ENCODE peak calls at places on chromosomes 1 and 21, in eight cellular contexts. One of them, this sample, is unnamed. For H3K4me1, the result is how much of the 10 kb centered on the place peaks cover.

GRCh38 chr1:20981903-20982695 is 194.6 kb downstream of the EIF4G3 start:
- DNase-seq in A549: peak
- DNase-seq in Panc1: peak
- DNase-seq in K562: peak
- DNase-seq in HCT116: no peak
- DNase-seq in GM12878: no peak
- DNase-seq in HepG2: peak
- DNase-seq in SK-N-SH: peak
- DNase-seq in this sample: peak

GRCh38 chr1:14988636-14989035 is 164.9 kb upstream of the TMEM51 start:
- DNase-seq in A549: no peak
- DNase-seq in Panc1: no peak
- DNase-seq in K562: no peak
- DNase-seq in HCT116: no peak
- DNase-seq in GM12878: no peak
- DNase-seq in HepG2: no peak
- DNase-seq in SK-N-SH: no peak
- DNase-seq in this sample: no peak

GRCh38 chr1:48793863-48794262 is 17.2 kb upstream of the BEND5 start:
- DNase-seq in A549: no peak
- DNase-seq in Panc1: no peak
- DNase-seq in K562: no peak
- DNase-seq in HCT116: no peak
- DNase-seq in GM12878: peak
- DNase-seq in HepG2: no peak
- DNase-seq in SK-N-SH: no peak
- DNase-seq in this sample: peak

GRCh38 chr1:47511825-47512224 is 74.0 kb downstream of the FOXD2 start:
- DNase-seq in A549: no peak
- DNase-seq in Panc1: no peak
- DNase-seq in K562: no peak
- DNase-seq in HCT116: no peak
- DNase-seq in GM12878: no peak
- DNase-seq in HepG2: no peak
- DNase-seq in SK-N-SH: no peak
- DNase-seq in this sample: no peak

GRCh38 chr21:41600961-41601572 is 93.1 kb upstream of the TMPRSS2 start:
- DNase-seq in A549: no peak
- DNase-seq in Panc1: no peak
- DNase-seq in K562: no peak
- DNase-seq in HCT116: no peak
- DNase-seq in GM12878: no peak
- DNase-seq in HepG2: no peak
- DNase-seq in SK-N-SH: no peak
- DNase-seq in this sample: no peak

GRCh38 chr21:42311160-42311559 is 4.0 kb downstream of the TFF3 start:
- DNase-seq in A549: no peak
- DNase-seq in Panc1: no peak
- DNase-seq in K562: no peak
- DNase-seq in HCT116: no peak
- DNase-seq in GM12878: no peak
- DNase-seq in HepG2: no peak
- DNase-seq in SK-N-SH: no peak
- DNase-seq in this sample: no peak

GRCh38 chr1:175742790-175743459 is 470 bp downstream of the TNR start:
- DNase-seq in A549: peak
- DNase-seq in Panc1: no peak
- DNase-seq in K562: peak
- DNase-seq in HCT116: no peak
- DNase-seq in GM12878: no peak
- DNase-seq in HepG2: peak
- DNase-seq in SK-N-SH: peak
- DNase-seq in this sample: peak

GRCh38 chr1:33094971-33095604 is 14.1 kb downstream of the AZIN2 start:
- DNase-seq in A549: peak
- DNase-seq in Panc1: peak
- DNase-seq in K562: peak
- DNase-seq in HCT116: peak
- DNase-seq in GM12878: no peak
- DNase-seq in HepG2: peak
- DNase-seq in SK-N-SH: peak
- DNase-seq in this sample: peak

GRCh38 chr1:94854458-94855306 is 34.5 kb downstream of the SLC44A3 start:
- DNase-seq in A549: peak
- DNase-seq in Panc1: peak
- DNase-seq in K562: peak
- DNase-seq in HCT116: peak
- DNase-seq in GM12878: peak
- DNase-seq in HepG2: peak
- DNase-seq in SK-N-SH: peak
- DNase-seq in this sample: peak

GRCh38 chr1:92784051-92784638 is 763 bp downstream of the EVI5 start:
- DNase-seq in A549: peak
- DNase-seq in Panc1: no peak
- DNase-seq in K562: peak
- DNase-seq in HCT116: no peak
- DNase-seq in GM12878: peak
- DNase-seq in HepG2: peak
- DNase-seq in SK-N-SH: no peak
- DNase-seq in this sample: peak

GRCh38 chr1:239253032-239253431 is 133.3 kb upstream of the CHRM3 start:
- DNase-seq in A549: peak
- DNase-seq in Panc1: no peak
- DNase-seq in K562: no peak
- DNase-seq in HCT116: no peak
- DNase-seq in GM12878: no peak
- DNase-seq in HepG2: no peak
- DNase-seq in SK-N-SH: no peak
- DNase-seq in this sample: peak

GRCh38 chr21:34669149-34669879 is 520 bp downstream of the CLIC6 start:
- DNase-seq in A549: no peak
- DNase-seq in Panc1: no peak
- DNase-seq in K562: no peak
- DNase-seq in HCT116: no peak
- DNase-seq in GM12878: no peak
- DNase-seq in HepG2: no peak
- DNase-seq in SK-N-SH: peak
- DNase-seq in this sample: peak

GRCh38 chr1:218459450-218459849 is 114.3 kb downstream of the TGFB2 start:
- DNase-seq in A549: no peak
- DNase-seq in Panc1: no peak
- DNase-seq in K562: no peak
- DNase-seq in HCT116: no peak
- DNase-seq in GM12878: no peak
- DNase-seq in HepG2: no peak
- DNase-seq in SK-N-SH: no peak
- DNase-seq in this sample: peak

DNA sequence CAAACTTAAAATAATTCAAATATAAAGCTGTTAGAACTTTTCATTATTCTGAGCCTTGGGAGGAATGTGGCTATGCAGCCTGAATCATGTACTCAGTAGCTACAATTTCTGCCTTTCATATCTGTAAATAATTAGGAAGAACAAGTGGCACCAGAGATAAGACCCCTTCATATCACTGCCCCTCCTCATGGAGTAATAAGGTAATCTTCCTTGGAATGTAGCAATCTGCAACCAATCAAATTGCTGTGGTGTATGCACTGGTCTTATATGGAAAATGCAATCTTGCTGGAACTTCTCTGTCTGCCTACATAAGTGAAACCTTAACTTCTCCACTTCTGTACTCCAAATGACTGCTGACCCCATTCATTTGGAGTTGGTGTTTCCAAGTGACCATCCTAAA is 104.4 kb upstream of the VANGL1 start:
- DNase-seq in A549: no peak
- DNase-seq in Panc1: no peak
- DNase-seq in K562: no peak
- DNase-seq in HCT116: no peak
- DNase-seq in GM12878: no peak
- DNase-seq in HepG2: no peak
- DNase-seq in SK-N-SH: no peak
- DNase-seq in this sample: no peak
- TF ChIP-seq CTCF in A549: no peak
- TF ChIP-seq CTCF in Panc1: no peak
- TF ChIP-seq CTCF in K562: no peak
- TF ChIP-seq CTCF in HCT116: no peak
- TF ChIP-seq CTCF in GM12878: no peak
- TF ChIP-seq CTCF in HepG2: no peak
- TF ChIP-seq CTCF in SK-N-SH: no peak
- TF ChIP-seq CTCF in this sample: no peak

GRCh38 chr21:45341779-45342178 is 54.1 kb upstream of the POFUT2 start:
- DNase-seq in A549: no peak
- DNase-seq in Panc1: no peak
- DNase-seq in K562: no peak
- DNase-seq in HCT116: no peak
- DNase-seq in GM12878: no peak
- DNase-seq in HepG2: no peak
- DNase-seq in SK-N-SH: no peak
- DNase-seq in this sample: no peak
- TF ChIP-seq REST in A549: no peak
- TF ChIP-seq REST in Panc1: no peak
- TF ChIP-seq REST in K562: no peak
- TF ChIP-seq REST in HCT116: no peak
- TF ChIP-seq REST in GM12878: no peak
- TF ChIP-seq REST in HepG2: no peak
- TF ChIP-seq REST in SK-N-SH: no peak
- TF ChIP-seq REST in this sample: no peak

GRCh38 chr1:38076455-38076854 is 29.9 kb upstream of the POU3F1 start:
- DNase-seq in A549: no peak
- DNase-seq in Panc1: no peak
- DNase-seq in K562: no peak
- DNase-seq in HCT116: no peak
- DNase-seq in GM12878: no peak
- DNase-seq in HepG2: no peak
- DNase-seq in SK-N-SH: peak
- DNase-seq in this sample: no peak
- H3K4me1 ChIP-seq in A549: under half
- H3K4me1 ChIP-seq in Panc1: under half
- H3K4me1 ChIP-seq in K562: under half
- H3K4me1 ChIP-seq in HCT116: under half
- H3K4me1 ChIP-seq in GM12878: under half
- H3K4me1 ChIP-seq in HepG2: under half
- H3K4me1 ChIP-seq in SK-N-SH: under half
- H3K4me1 ChIP-seq in this sample: under half

GRCh38 chr1:27429029-27429425 is 36.6 kb downstream of the GPR3 start:
- DNase-seq in A549: no peak
- DNase-seq in Panc1: no peak
- DNase-seq in K562: no peak
- DNase-seq in HCT116: no peak
- DNase-seq in GM12878: no peak
- DNase-seq in HepG2: no peak
- DNase-seq in SK-N-SH: no peak
- DNase-seq in this sample: no peak

GRCh38 chr1:27427836-27428315 is 35.5 kb downstream of the GPR3 start:
- DNase-seq in A549: no peak
- DNase-seq in Panc1: no peak
- DNase-seq in K562: no peak
- DNase-seq in HCT116: no peak
- DNase-seq in GM12878: no peak
- DNase-seq in HepG2: peak
- DNase-seq in SK-N-SH: no peak
- DNase-seq in this sample: no peak

GRCh38 chr1:27427329-27427728 is 34.9 kb downstream of the GPR3 start:
- DNase-seq in A549: no peak
- DNase-seq in Panc1: no peak
- DNase-seq in K562: no peak
- DNase-seq in HCT116: no peak
- DNase-seq in GM12878: no peak
- DNase-seq in HepG2: no peak
- DNase-seq in SK-N-SH: no peak
- DNase-seq in this sample: no peak

GRCh38 chr1:27428316-27429028 is 36.0 kb downstream of the GPR3 start:
- DNase-seq in A549: no peak
- DNase-seq in Panc1: no peak
- DNase-seq in K562: peak
- DNase-seq in HCT116: no peak
- DNase-seq in GM12878: no peak
- DNase-seq in HepG2: no peak
- DNase-seq in SK-N-SH: peak
- DNase-seq in this sample: peak

DNA sequence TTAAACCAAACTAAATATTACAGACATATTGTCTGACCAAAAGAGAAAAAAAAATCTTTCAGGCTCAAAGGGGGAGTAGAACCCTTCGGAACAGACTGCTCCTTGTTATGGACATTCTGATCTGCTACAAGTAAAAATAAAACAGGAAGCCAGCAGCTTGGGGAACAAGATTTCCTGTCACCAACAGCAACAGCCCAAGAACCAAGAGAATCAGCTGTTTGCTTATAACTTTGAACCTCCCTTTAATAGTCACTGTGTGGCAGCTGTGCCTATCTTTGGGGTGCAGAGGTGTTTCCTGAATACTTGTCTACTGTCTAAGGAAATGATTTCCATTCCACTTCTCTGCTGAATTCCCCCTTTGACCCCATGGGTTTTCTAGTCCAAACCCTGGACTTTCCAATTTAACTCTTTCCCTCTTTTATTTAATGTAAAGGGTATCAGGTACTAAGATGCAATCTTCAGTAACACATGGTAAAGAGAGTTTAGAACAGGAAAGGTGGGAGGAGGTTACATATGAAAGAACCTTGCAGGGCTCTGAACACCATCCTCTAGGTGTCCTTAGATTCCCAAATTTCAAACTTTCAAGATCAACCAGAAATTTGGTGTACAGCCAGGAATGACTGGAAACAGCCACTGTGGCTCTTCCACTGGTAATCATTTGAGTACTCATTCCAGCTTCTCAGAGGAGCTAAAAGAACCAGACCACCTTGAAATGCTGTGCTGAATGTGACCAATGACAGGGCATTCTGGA is 38.7 kb downstream of the GPR3 start:
- DNase-seq in A549: no peak
- DNase-seq in Panc1: no peak
- DNase-seq in K562: peak
- DNase-seq in HCT116: no peak
- DNase-seq in GM12878: no peak
- DNase-seq in HepG2: no peak
- DNase-seq in SK-N-SH: no peak
- DNase-seq in this sample: no peak
- TF ChIP-seq CTCF in A549: no peak
- TF ChIP-seq CTCF in Panc1: peak
- TF ChIP-seq CTCF in K562: no peak
- TF ChIP-seq CTCF in HCT116: no peak
- TF ChIP-seq CTCF in GM12878: no peak
- TF ChIP-seq CTCF in HepG2: no peak
- TF ChIP-seq CTCF in SK-N-SH: no peak
- TF ChIP-seq CTCF in this sample: no peak

GRCh38 chr1:17630048-17630830 is 90.7 kb downstream of the ARHGEF10L start:
- DNase-seq in A549: no peak
- DNase-seq in Panc1: no peak
- DNase-seq in K562: no peak
- DNase-seq in HCT116: no peak
- DNase-seq in GM12878: no peak
- DNase-seq in HepG2: no peak
- DNase-seq in SK-N-SH: no peak
- DNase-seq in this sample: no peak
- TF ChIP-seq REST in A549: no peak
- TF ChIP-seq REST in Panc1: no peak
- TF ChIP-seq REST in K562: no peak
- TF ChIP-seq REST in HCT116: no peak
- TF ChIP-seq REST in GM12878: no peak
- TF ChIP-seq REST in HepG2: no peak
- TF ChIP-seq REST in SK-N-SH: no peak
- TF ChIP-seq REST in this sample: no peak

GRCh38 chr21:44930543-44930981 is 9.3 kb upstream of the SLX9 start:
- DNase-seq in A549: no peak
- DNase-seq in Panc1: no peak
- DNase-seq in K562: no peak
- DNase-seq in HCT116: no peak
- DNase-seq in GM12878: no peak
- DNase-seq in HepG2: no peak
- DNase-seq in SK-N-SH: no peak
- DNase-seq in this sample: no peak
- H3K4me1 ChIP-seq in A549: under half
- H3K4me1 ChIP-seq in Panc1: under half
- H3K4me1 ChIP-seq in K562: under half
- H3K4me1 ChIP-seq in HCT116: under half
- H3K4me1 ChIP-seq in GM12878: under half
- H3K4me1 ChIP-seq in HepG2: half or more
- H3K4me1 ChIP-seq in SK-N-SH: under half
- H3K4me1 ChIP-seq in this sample: under half

This sample was measured in GM23338.